ENCODE peak calls at places on chromosomes 6 and 20, in ten cellular contexts. One of them, this sample, is unnamed.

GRCh38 chr6:109498049-109498448 is 15.0 kb upstream of the ZBTB24 start:
- DNase-seq in IMR-90: no peak
- DNase-seq in left lung: no peak
- DNase-seq in pancreas: no peak
- DNase-seq in transverse colon: no peak
- DNase-seq in stomach: no peak
- DNase-seq in CD8-positive, alpha-beta T cell: no peak
- DNase-seq in left ventricle myocardium inferior: no peak
- DNase-seq in cardiac muscle cell: no peak
- DNase-seq in tibial artery: no peak
- DNase-seq in this sample: no peak

GRCh38 chr20:37517371-37517748 is 3.7 kb upstream of the NNAT start:
- DNase-seq in IMR-90: no peak
- DNase-seq in left lung: no peak
- DNase-seq in pancreas: no peak
- DNase-seq in transverse colon: peak; percentile 7
- DNase-seq in stomach: no peak
- DNase-seq in CD8-positive, alpha-beta T cell: no peak
- DNase-seq in left ventricle myocardium inferior: no peak
- DNase-seq in cardiac muscle cell: no peak
- DNase-seq in tibial artery: no peak
- DNase-seq in this sample: no peak

GRCh38 chr6:154705471-154706113 is 27.6 kb upstream of the SCAF8 start:
- DNase-seq in IMR-90: no peak
- DNase-seq in left lung: no peak
- DNase-seq in pancreas: no peak
- DNase-seq in transverse colon: no peak
- DNase-seq in stomach: no peak
- DNase-seq in CD8-positive, alpha-beta T cell: no peak
- DNase-seq in left ventricle myocardium inferior: no peak
- DNase-seq in cardiac muscle cell: peak; percentile 45
- DNase-seq in tibial artery: no peak
- DNase-seq in this sample: no peak

GRCh38 chr6:51830666-51831065 is 256.7 kb downstream of the PKHD1 start:
- DNase-seq in IMR-90: no peak
- DNase-seq in left lung: no peak
- DNase-seq in pancreas: no peak
- DNase-seq in transverse colon: no peak
- DNase-seq in stomach: no peak
- DNase-seq in CD8-positive, alpha-beta T cell: no peak
- DNase-seq in left ventricle myocardium inferior: no peak
- DNase-seq in cardiac muscle cell: no peak
- DNase-seq in tibial artery: no peak
- DNase-seq in this sample: no peak

GRCh38 chr6:89281779-89282246 is 33.3 kb downstream of the GABRR2 start:
- DNase-seq in IMR-90: peak; percentile 42
- DNase-seq in left lung: no peak
- DNase-seq in pancreas: no peak
- DNase-seq in transverse colon: peak; percentile 49
- DNase-seq in stomach: peak; percentile 41
- DNase-seq in CD8-positive, alpha-beta T cell: peak; percentile 39
- DNase-seq in left ventricle myocardium inferior: no peak
- DNase-seq in cardiac muscle cell: peak; percentile 47
- DNase-seq in tibial artery: no peak
- DNase-seq in this sample: peak; percentile 75

GRCh38 chr6:100427452-100427851 is 37.3 kb downstream of the SIM1 start:
- DNase-seq in IMR-90: no peak
- DNase-seq in left lung: no peak
- DNase-seq in pancreas: no peak
- DNase-seq in transverse colon: no peak
- DNase-seq in stomach: no peak
- DNase-seq in CD8-positive, alpha-beta T cell: no peak
- DNase-seq in left ventricle myocardium inferior: no peak
- DNase-seq in cardiac muscle cell: peak; percentile 15
- DNase-seq in tibial artery: no peak
- DNase-seq in this sample: no peak

GRCh38 chr6:108596947-108597346 is 36.2 kb downstream of the FOXO3 start:
- DNase-seq in IMR-90: no peak
- DNase-seq in left lung: no peak
- DNase-seq in pancreas: no peak
- DNase-seq in transverse colon: no peak
- DNase-seq in stomach: no peak
- DNase-seq in CD8-positive, alpha-beta T cell: no peak
- DNase-seq in left ventricle myocardium inferior: no peak
- DNase-seq in cardiac muscle cell: no peak
- DNase-seq in tibial artery: no peak
- DNase-seq in this sample: no peak

GRCh38 chr6:100512203-100512862 is 47.6 kb upstream of the SIM1 start:
- DNase-seq in IMR-90: peak; percentile 56
- DNase-seq in left lung: no peak
- DNase-seq in pancreas: no peak
- DNase-seq in transverse colon: no peak
- DNase-seq in stomach: no peak
- DNase-seq in CD8-positive, alpha-beta T cell: no peak
- DNase-seq in left ventricle myocardium inferior: no peak
- DNase-seq in cardiac muscle cell: peak; percentile 61
- DNase-seq in tibial artery: no peak
- DNase-seq in this sample: no peak

GRCh38 chr20:40195742-40196141 is 493.3 kb downstream of the MAFB start:
- DNase-seq in IMR-90: no peak
- DNase-seq in left lung: no peak
- DNase-seq in pancreas: no peak
- DNase-seq in transverse colon: no peak
- DNase-seq in stomach: no peak
- DNase-seq in CD8-positive, alpha-beta T cell: no peak
- DNase-seq in left ventricle myocardium inferior: no peak
- DNase-seq in cardiac muscle cell: no peak
- DNase-seq in tibial artery: no peak
- DNase-seq in this sample: no peak

GRCh38 chr6:142872376-142872775 is 72.6 kb downstream of the HIVEP2 start:
- DNase-seq in IMR-90: peak; percentile 52
- DNase-seq in left lung: no peak
- DNase-seq in pancreas: no peak
- DNase-seq in transverse colon: peak; percentile 33
- DNase-seq in stomach: no peak
- DNase-seq in CD8-positive, alpha-beta T cell: no peak
- DNase-seq in left ventricle myocardium inferior: no peak
- DNase-seq in cardiac muscle cell: peak; percentile 62
- DNase-seq in tibial artery: no peak
- DNase-seq in this sample: no peak

GRCh38 chr6:168226832-168227434 is 92.6 kb downstream of the DACT2 start:
- DNase-seq in IMR-90: no peak
- DNase-seq in left lung: no peak
- DNase-seq in pancreas: no peak
- DNase-seq in transverse colon: no peak
- DNase-seq in stomach: no peak
- DNase-seq in CD8-positive, alpha-beta T cell: no peak
- DNase-seq in left ventricle myocardium inferior: no peak
- DNase-seq in cardiac muscle cell: peak; percentile 27
- DNase-seq in tibial artery: no peak
- DNase-seq in this sample: no peak

GRCh38 chr6:53862517-53863457 is 68.0 kb downstream of the LRRC1 start:
- DNase-seq in IMR-90: peak; percentile 93
- DNase-seq in left lung: no peak
- DNase-seq in pancreas: no peak
- DNase-seq in transverse colon: no peak
- DNase-seq in stomach: no peak
- DNase-seq in CD8-positive, alpha-beta T cell: no peak
- DNase-seq in left ventricle myocardium inferior: no peak
- DNase-seq in cardiac muscle cell: peak; percentile 51
- DNase-seq in tibial artery: no peak
- DNase-seq in this sample: no peak

GRCh38 chr6:108945686-108946158 is 97.5 kb downstream of the ARMC2 start:
- DNase-seq in IMR-90: no peak
- DNase-seq in left lung: peak; percentile 72
- DNase-seq in pancreas: peak; percentile 81
- DNase-seq in transverse colon: peak; percentile 37
- DNase-seq in stomach: peak; percentile 65
- DNase-seq in CD8-positive, alpha-beta T cell: no peak
- DNase-seq in left ventricle myocardium inferior: peak; percentile 91
- DNase-seq in cardiac muscle cell: peak; percentile 86
- DNase-seq in tibial artery: peak; percentile 77
- DNase-seq in this sample: peak; percentile 53

GRCh38 chr20:64024141-64024990 is 11.6 kb upstream of the C20orf204 start:
- DNase-seq in IMR-90: no peak
- DNase-seq in left lung: no peak
- DNase-seq in pancreas: no peak
- DNase-seq in transverse colon: peak; percentile 49
- DNase-seq in stomach: no peak
- DNase-seq in CD8-positive, alpha-beta T cell: no peak
- DNase-seq in left ventricle myocardium inferior: no peak
- DNase-seq in cardiac muscle cell: no peak
- DNase-seq in tibial artery: no peak
- DNase-seq in this sample: no peak

GRCh38 chr6:78605909-78606446 is 261.4 kb upstream of the IRAK1BP1 start:
- DNase-seq in IMR-90: peak; percentile 87
- DNase-seq in left lung: no peak
- DNase-seq in pancreas: no peak
- DNase-seq in transverse colon: no peak
- DNase-seq in stomach: no peak
- DNase-seq in CD8-positive, alpha-beta T cell: no peak
- DNase-seq in left ventricle myocardium inferior: no peak
- DNase-seq in cardiac muscle cell: peak; percentile 76
- DNase-seq in tibial artery: no peak
- DNase-seq in this sample: no peak

GRCh38 chr20:32463642-32464400 is 105.7 kb downstream of the ASXL1 start:
- DNase-seq in IMR-90: no peak
- DNase-seq in left lung: no peak
- DNase-seq in pancreas: peak; percentile 90
- DNase-seq in transverse colon: peak; percentile 80
- DNase-seq in stomach: peak; percentile 83
- DNase-seq in CD8-positive, alpha-beta T cell: no peak
- DNase-seq in left ventricle myocardium inferior: peak; percentile 15
- DNase-seq in cardiac muscle cell: no peak
- DNase-seq in tibial artery: no peak
- DNase-seq in this sample: no peak

GRCh38 chr6:31829633-31830492 is 2.3 kb downstream of the HSPA1B start:
- DNase-seq in IMR-90: peak; percentile 56
- DNase-seq in left lung: peak; percentile 44
- DNase-seq in pancreas: no peak
- DNase-seq in transverse colon: no peak
- DNase-seq in stomach: no peak
- DNase-seq in CD8-positive, alpha-beta T cell: no peak
- DNase-seq in left ventricle myocardium inferior: no peak
- DNase-seq in cardiac muscle cell: peak; percentile 69
- DNase-seq in tibial artery: no peak
- DNase-seq in this sample: peak; percentile 39

GRCh38 chr20:41411458-41411857 is 44.8 kb upstream of the EMILIN3 start:
- DNase-seq in IMR-90: peak; percentile 28
- DNase-seq in left lung: no peak
- DNase-seq in pancreas: no peak
- DNase-seq in transverse colon: no peak
- DNase-seq in stomach: no peak
- DNase-seq in CD8-positive, alpha-beta T cell: no peak
- DNase-seq in left ventricle myocardium inferior: no peak
- DNase-seq in cardiac muscle cell: peak; percentile 55
- DNase-seq in tibial artery: no peak
- DNase-seq in this sample: no peak
- TF ChIP-seq CTCF in IMR-90: peak; percentile 45
- TF ChIP-seq CTCF in left lung: no peak
- TF ChIP-seq CTCF in pancreas: no peak
- TF ChIP-seq CTCF in transverse colon: peak; percentile 36
- TF ChIP-seq CTCF in stomach: no peak
- TF ChIP-seq CTCF in CD8-positive, alpha-beta T cell: no peak
- TF ChIP-seq CTCF in left ventricle myocardium inferior: peak; percentile 62
- TF ChIP-seq CTCF in cardiac muscle cell: peak; percentile 42
- TF ChIP-seq CTCF in tibial artery: peak; percentile 43
- TF ChIP-seq CTCF in this sample: peak; percentile 33

DNA sequence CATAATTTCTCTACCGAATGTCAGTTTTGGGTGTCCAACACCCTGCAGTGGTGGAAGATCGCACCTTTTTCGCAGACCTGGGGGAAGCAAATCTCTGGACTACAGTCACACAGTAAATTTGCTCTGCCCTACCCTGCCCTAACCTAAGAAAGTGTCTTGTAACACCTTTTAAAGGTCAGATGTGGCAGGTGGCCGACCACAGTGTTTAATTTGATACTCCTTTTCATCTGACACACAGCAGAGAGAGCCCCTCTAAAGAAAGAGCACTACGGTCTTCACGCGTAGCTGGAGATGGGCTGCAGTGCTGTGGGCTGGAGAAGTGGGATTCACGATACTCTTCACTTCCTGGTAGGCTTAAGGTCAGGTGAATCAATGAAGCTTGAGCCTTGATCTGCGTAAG is 109.9 kb downstream of the TMEM242 start:
- DNase-seq in IMR-90: no peak
- DNase-seq in left lung: no peak
- DNase-seq in pancreas: no peak
- DNase-seq in transverse colon: no peak
- DNase-seq in stomach: no peak
- DNase-seq in CD8-positive, alpha-beta T cell: no peak
- DNase-seq in left ventricle myocardium inferior: no peak
- DNase-seq in cardiac muscle cell: no peak
- DNase-seq in tibial artery: no peak
- DNase-seq in this sample: no peak
- H3K27ac ChIP-seq in IMR-90: no peak overlapping the region
- H3K27ac ChIP-seq in left lung: no peak overlapping the region
- H3K27ac ChIP-seq in pancreas: no peak overlapping the region
- H3K27ac ChIP-seq in transverse colon: no peak overlapping the region
- H3K27ac ChIP-seq in stomach: no peak overlapping the region
- H3K27ac ChIP-seq in CD8-positive, alpha-beta T cell: no peak overlapping the region
- H3K27ac ChIP-seq in left ventricle myocardium inferior: no peak overlapping the region
- H3K27ac ChIP-seq in cardiac muscle cell: no peak overlapping the region
- H3K27ac ChIP-seq in tibial artery: peak overlapping the region; percentile 48
- H3K27ac ChIP-seq in this sample: no peak overlapping the region

DNA sequence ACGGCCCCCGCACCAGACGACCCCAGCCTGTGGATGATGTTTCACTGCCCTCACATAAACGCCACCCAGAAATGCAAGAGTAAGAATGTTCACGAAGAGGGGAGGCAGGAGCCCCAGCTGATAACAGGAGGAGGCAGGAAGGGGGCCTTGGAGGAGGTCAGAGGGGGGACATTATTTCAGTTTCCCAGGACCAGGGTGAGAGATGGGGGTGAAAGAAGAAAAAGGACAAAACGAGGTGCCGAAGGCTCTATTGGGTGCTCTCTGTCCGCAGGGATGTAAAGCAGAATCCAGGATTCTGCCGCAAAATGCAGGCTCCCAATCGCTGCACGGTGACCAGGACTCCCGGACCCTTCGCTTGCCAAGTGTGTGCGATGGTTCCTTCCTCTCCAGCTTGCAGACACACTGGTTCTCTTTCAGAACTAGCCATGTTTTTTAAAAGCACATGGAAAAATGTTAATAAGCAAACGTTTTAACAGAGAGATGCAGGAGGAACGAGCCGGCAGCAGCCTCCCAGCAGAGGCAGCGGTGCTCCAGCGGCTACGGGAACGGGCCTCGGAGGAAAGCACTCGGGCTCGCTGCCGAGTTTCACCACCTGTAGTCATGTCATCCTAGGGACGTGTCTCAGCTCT is 59.5 kb downstream of the ZNF831 start:
- DNase-seq in IMR-90: no peak
- DNase-seq in left lung: no peak
- DNase-seq in pancreas: no peak
- DNase-seq in transverse colon: no peak
- DNase-seq in stomach: no peak
- DNase-seq in CD8-positive, alpha-beta T cell: no peak
- DNase-seq in left ventricle myocardium inferior: no peak
- DNase-seq in cardiac muscle cell: peak; percentile 6
- DNase-seq in tibial artery: no peak
- DNase-seq in this sample: no peak
- H3K27me3 ChIP-seq in IMR-90: peaks cover 44% of the 10 kb centered on the region
- H3K27me3 ChIP-seq in left lung: peaks cover 65% of the 10 kb centered on the region
- H3K27me3 ChIP-seq in pancreas: no peaks in the 10 kb centered on the region
- H3K27me3 ChIP-seq in transverse colon: peaks cover 39% of the 10 kb centered on the region
- H3K27me3 ChIP-seq in stomach: no peaks in the 10 kb centered on the region
- H3K27me3 ChIP-seq in CD8-positive, alpha-beta T cell: no peaks in the 10 kb centered on the region
- H3K27me3 ChIP-seq in left ventricle myocardium inferior: peaks cover 58% of the 10 kb centered on the region
- H3K27me3 ChIP-seq in cardiac muscle cell: peaks cover 23% of the 10 kb centered on the region
- H3K27me3 ChIP-seq in tibial artery: no peaks in the 10 kb centered on the region
- H3K27me3 ChIP-seq in this sample: peaks cover 47% of the 10 kb centered on the region

GRCh38 chr6:128327890-128328289 is 192.5 kb downstream of the PTPRK start:
- DNase-seq in IMR-90: peak; percentile 16
- DNase-seq in left lung: no peak
- DNase-seq in pancreas: peak; percentile 15
- DNase-seq in transverse colon: peak; percentile 12
- DNase-seq in stomach: no peak
- DNase-seq in CD8-positive, alpha-beta T cell: no peak
- DNase-seq in left ventricle myocardium inferior: no peak
- DNase-seq in cardiac muscle cell: peak; percentile 60
- DNase-seq in tibial artery: no peak
- DNase-seq in this sample: no peak
- TF ChIP-seq CTCF in IMR-90: peak; percentile 42
- TF ChIP-seq CTCF in left lung: peak; percentile 43
- TF ChIP-seq CTCF in pancreas: no peak
- TF ChIP-seq CTCF in transverse colon: peak; percentile 36
- TF ChIP-seq CTCF in stomach: no peak
- TF ChIP-seq CTCF in CD8-positive, alpha-beta T cell: no peak
- TF ChIP-seq CTCF in left ventricle myocardium inferior: peak; percentile 54
- TF ChIP-seq CTCF in cardiac muscle cell: peak; percentile 60
- TF ChIP-seq CTCF in tibial artery: peak; percentile 33
- TF ChIP-seq CTCF in this sample: peak; percentile 48

This sample was measured in lower lobe of right lung.